ENCODE peak calls at places on chromosomes 6 and 20, in seven cellular contexts. W, D, T, V, C, U and N are unnamed samples.

GRCh38 chr6:144782634-144783033 is 497.5 kb downstream of the UTRN start:
- DNase-seq in W (no peak), D (no peak), C (no peak), U (no peak), V (peak; percentile 4), T (no peak), N (no peak)

GRCh38 chr6:56335733-56336132 is 88.4 kb upstream of the COL21A1 start:
- DNase-seq in W (peak; percentile 5), C (peak; percentile 90), T (peak; percentile 17), U (no peak), D (no peak), V (no peak), N (peak; percentile 25)

GRCh38 chr6:158655569-158656450 is 6.0 kb downstream of the SYTL3 start:
- DNase-seq in U (no peak), C (no peak), W (no peak), D (no peak), V (no peak), T (no peak), N (no peak)

GRCh38 chr20:10315138-10315537 is 96.5 kb downstream of the SNAP25 start:
- DNase-seq in D (no peak), T (no peak), V (no peak), C (no peak), W (no peak), U (no peak), N (no peak)

GRCh38 chr20:38973546-38974120 is 11.5 kb downstream of the DHX35 start:
- DNase-seq in C (peak; percentile 62), T (peak; percentile 27), V (no peak), U (no peak), W (no peak), D (no peak), N (peak; percentile 18)

GRCh38 chr20:25292176-25292891 is 44.4 kb downstream of the PYGB start:
- DNase-seq in C (no peak), W (no peak), V (no peak), U (no peak), T (no peak), D (no peak), N (no peak)

GRCh38 chr6:35970181-35970580 is 49.3 kb upstream of the SRPK1 start:
- DNase-seq in W (no peak), U (no peak), V (no peak), C (peak; percentile 43), D (no peak), T (no peak), N (peak; percentile 17)

GRCh38 chr6:149328083-149328482 is 10.6 kb downstream of the TAB2 start:
- DNase-seq in D (no peak), U (no peak), T (no peak), V (no peak), W (no peak), C (no peak), N (no peak)

GRCh38 chr20:45368221-45368980 is 5.4 kb downstream of the SYS1 start:
- DNase-seq in D (no peak), W (peak; percentile 66), V (peak; percentile 30), C (no peak), U (no peak), T (no peak), N (no peak)

GRCh38 chr6:89612121-89612520 is 26.4 kb downstream of the LYRM2 start:
- DNase-seq in V (no peak), W (no peak), U (no peak), T (no peak), C (no peak), D (peak; percentile 53), N (no peak)

GRCh38 chr20:11810316-11811130 is 107.2 kb upstream of the BTBD3 start:
- DNase-seq in V (no peak), W (no peak), U (no peak), T (no peak), C (peak; percentile 84), D (no peak), N (no peak)